ENCODE peak calls at places on chromosomes 16 and 17, in seven cellular contexts. One of them, this sample, is unnamed.

GRCh38 chr16:31006589-31006988 is 3.8 kb downstream of the STX1B start:
- DNase-seq in activated B cell treated with CpG ODN at 0.5 μM for 24 hours: no peak
- DNase-seq in fibroblast of lung: no peak
- DNase-seq in adipocyte: no peak
- DNase-seq in A549: no peak
- DNase-seq in astrocyte of the cerebellum: no peak
- DNase-seq in transverse colon: no peak
- DNase-seq in this sample: no peak

GRCh38 chr17:49859991-49860953 is 12.4 kb upstream of the TAC4 start:
- DNase-seq in adipocyte: no peak
- DNase-seq in A549: peak
- DNase-seq in activated B cell treated with CpG ODN at 0.5 μM for 24 hours: no peak
- DNase-seq in astrocyte of the cerebellum: no peak
- DNase-seq in fibroblast of lung: no peak
- DNase-seq in transverse colon: peak
- DNase-seq in this sample: no peak

GRCh38 chr17:59152925-59153324 is 2.1 kb downstream of the SKA2 start:
- DNase-seq in transverse colon: no peak
- DNase-seq in fibroblast of lung: peak
- DNase-seq in adipocyte: no peak
- DNase-seq in A549: no peak
- DNase-seq in activated B cell treated with CpG ODN at 0.5 μM for 24 hours: no peak
- DNase-seq in astrocyte of the cerebellum: no peak
- DNase-seq in this sample: no peak

GRCh38 chr17:38601539-38602351 is 4.0 kb downstream of the SRCIN1 start:
- DNase-seq in transverse colon: peak
- DNase-seq in astrocyte of the cerebellum: no peak
- DNase-seq in A549: peak
- DNase-seq in fibroblast of lung: no peak
- DNase-seq in activated B cell treated with CpG ODN at 0.5 μM for 24 hours: no peak
- DNase-seq in adipocyte: no peak
- DNase-seq in this sample: peak

GRCh38 chr16:84371553-84371865 is 3.2 kb downstream of the ATP2C2 start:
- DNase-seq in A549: no peak
- DNase-seq in activated B cell treated with CpG ODN at 0.5 μM for 24 hours: no peak
- DNase-seq in adipocyte: no peak
- DNase-seq in fibroblast of lung: no peak
- DNase-seq in transverse colon: no peak
- DNase-seq in astrocyte of the cerebellum: no peak
- DNase-seq in this sample: no peak

GRCh38 chr17:3890082-3890892 is 2.6 kb downstream of the CAMKK1 start:
- DNase-seq in fibroblast of lung: peak
- DNase-seq in adipocyte: peak
- DNase-seq in A549: peak
- DNase-seq in astrocyte of the cerebellum: peak
- DNase-seq in activated B cell treated with CpG ODN at 0.5 μM for 24 hours: peak
- DNase-seq in transverse colon: peak
- DNase-seq in this sample: peak

GRCh38 chr16:85424260-85425060 is 188.7 kb upstream of the GSE1 start:
- DNase-seq in fibroblast of lung: no peak
- DNase-seq in activated B cell treated with CpG ODN at 0.5 μM for 24 hours: peak
- DNase-seq in transverse colon: no peak
- DNase-seq in A549: no peak
- DNase-seq in astrocyte of the cerebellum: no peak
- DNase-seq in adipocyte: no peak
- DNase-seq in this sample: peak

GRCh38 chr17:29625037-29625750 is 2.5 kb upstream of the CORO6 start:
- DNase-seq in adipocyte: no peak
- DNase-seq in activated B cell treated with CpG ODN at 0.5 μM for 24 hours: no peak
- DNase-seq in fibroblast of lung: peak
- DNase-seq in transverse colon: no peak
- DNase-seq in astrocyte of the cerebellum: no peak
- DNase-seq in A549: peak
- DNase-seq in this sample: no peak

GRCh38 chr16:50933257-50933656 is 191.4 kb downstream of the CYLD start:
- DNase-seq in fibroblast of lung: no peak
- DNase-seq in adipocyte: no peak
- DNase-seq in astrocyte of the cerebellum: no peak
- DNase-seq in activated B cell treated with CpG ODN at 0.5 μM for 24 hours: no peak
- DNase-seq in A549: no peak
- DNase-seq in transverse colon: no peak
- DNase-seq in this sample: no peak

GRCh38 chr17:973053-973452 is 6.5 kb downstream of the NXN start:
- DNase-seq in A549: no peak
- DNase-seq in astrocyte of the cerebellum: no peak
- DNase-seq in transverse colon: no peak
- DNase-seq in activated B cell treated with CpG ODN at 0.5 μM for 24 hours: no peak
- DNase-seq in fibroblast of lung: no peak
- DNase-seq in adipocyte: no peak
- DNase-seq in this sample: peak

GRCh38 chr16:83389751-83390150 is 418.0 kb upstream of the HSBP1 start:
- DNase-seq in transverse colon: no peak
- DNase-seq in astrocyte of the cerebellum: no peak
- DNase-seq in activated B cell treated with CpG ODN at 0.5 μM for 24 hours: no peak
- DNase-seq in adipocyte: no peak
- DNase-seq in fibroblast of lung: no peak
- DNase-seq in A549: no peak
- DNase-seq in this sample: no peak

GRCh38 chr17:80815151-80815561 is 176.5 kb upstream of the CHMP6 start:
- DNase-seq in adipocyte: no peak
- DNase-seq in transverse colon: no peak
- DNase-seq in astrocyte of the cerebellum: no peak
- DNase-seq in A549: no peak
- DNase-seq in fibroblast of lung: no peak
- DNase-seq in activated B cell treated with CpG ODN at 0.5 μM for 24 hours: peak
- DNase-seq in this sample: no peak

GRCh38 chr17:27982688-27983087 is 59.8 kb upstream of the NLK start:
- DNase-seq in astrocyte of the cerebellum: no peak
- DNase-seq in fibroblast of lung: no peak
- DNase-seq in transverse colon: no peak
- DNase-seq in adipocyte: no peak
- DNase-seq in A549: no peak
- DNase-seq in activated B cell treated with CpG ODN at 0.5 μM for 24 hours: no peak
- DNase-seq in this sample: no peak

GRCh38 chr17:67487506-67487905 is 110.4 kb downstream of the PITPNC1 start:
- DNase-seq in astrocyte of the cerebellum: no peak
- DNase-seq in fibroblast of lung: peak
- DNase-seq in transverse colon: no peak
- DNase-seq in A549: no peak
- DNase-seq in adipocyte: no peak
- DNase-seq in activated B cell treated with CpG ODN at 0.5 μM for 24 hours: no peak
- DNase-seq in this sample: no peak

GRCh38 chr17:17140590-17140980 is 65.5 kb downstream of the PLD6 start:
- DNase-seq in astrocyte of the cerebellum: no peak
- DNase-seq in transverse colon: no peak
- DNase-seq in adipocyte: peak
- DNase-seq in fibroblast of lung: peak
- DNase-seq in activated B cell treated with CpG ODN at 0.5 μM for 24 hours: no peak
- DNase-seq in A549: peak
- DNase-seq in this sample: no peak

GRCh38 chr17:1188812-1189211 is 9.0 kb upstream of the ABR start:
- DNase-seq in transverse colon: peak
- DNase-seq in fibroblast of lung: peak
- DNase-seq in activated B cell treated with CpG ODN at 0.5 μM for 24 hours: no peak
- DNase-seq in astrocyte of the cerebellum: peak
- DNase-seq in adipocyte: no peak
- DNase-seq in A549: no peak
- DNase-seq in this sample: peak

GRCh38 chr16:10356870-10357842 is 28.7 kb upstream of the ATF7IP2 start:
- DNase-seq in adipocyte: no peak
- DNase-seq in activated B cell treated with CpG ODN at 0.5 μM for 24 hours: no peak
- DNase-seq in fibroblast of lung: no peak
- DNase-seq in transverse colon: no peak
- DNase-seq in astrocyte of the cerebellum: no peak
- DNase-seq in A549: no peak
- DNase-seq in this sample: no peak

GRCh38 chr16:87034317-87034716 is 282.9 kb downstream of the C16orf95 start:
- DNase-seq in activated B cell treated with CpG ODN at 0.5 μM for 24 hours: no peak
- DNase-seq in astrocyte of the cerebellum: no peak
- DNase-seq in transverse colon: no peak
- DNase-seq in A549: no peak
- DNase-seq in fibroblast of lung: no peak
- DNase-seq in adipocyte: no peak
- DNase-seq in this sample: no peak

GRCh38 chr16:85913688-85914422 is 14.9 kb downstream of the IRF8 start:
- DNase-seq in adipocyte: no peak
- DNase-seq in astrocyte of the cerebellum: no peak
- DNase-seq in A549: no peak
- DNase-seq in activated B cell treated with CpG ODN at 0.5 μM for 24 hours: no peak
- DNase-seq in transverse colon: no peak
- DNase-seq in fibroblast of lung: no peak
- DNase-seq in this sample: no peak

GRCh38 chr16:10219742-10220141 is 37.5 kb upstream of the GRIN2A start:
- DNase-seq in transverse colon: no peak
- DNase-seq in A549: no peak
- DNase-seq in astrocyte of the cerebellum: no peak
- DNase-seq in fibroblast of lung: no peak
- DNase-seq in adipocyte: no peak
- DNase-seq in activated B cell treated with CpG ODN at 0.5 μM for 24 hours: no peak
- DNase-seq in this sample: no peak

GRCh38 chr17:27929990-27930389 is 36.8 kb upstream of the LYRM9 start:
- DNase-seq in adipocyte: no peak
- DNase-seq in transverse colon: no peak
- DNase-seq in astrocyte of the cerebellum: no peak
- DNase-seq in A549: peak
- DNase-seq in activated B cell treated with CpG ODN at 0.5 μM for 24 hours: no peak
- DNase-seq in fibroblast of lung: no peak
- DNase-seq in this sample: no peak

GRCh38 chr16:77133706-77134105 is 57.3 kb upstream of the MON1B start:
- DNase-seq in astrocyte of the cerebellum: no peak
- DNase-seq in adipocyte: no peak
- DNase-seq in transverse colon: no peak
- DNase-seq in fibroblast of lung: no peak
- DNase-seq in A549: no peak
- DNase-seq in activated B cell treated with CpG ODN at 0.5 μM for 24 hours: no peak
- DNase-seq in this sample: no peak

GRCh38 chr17:58403312-58403711 is 14.0 kb downstream of the RNF43 start:
- DNase-seq in activated B cell treated with CpG ODN at 0.5 μM for 24 hours: no peak
- DNase-seq in fibroblast of lung: no peak
- DNase-seq in astrocyte of the cerebellum: peak
- DNase-seq in A549: no peak
- DNase-seq in transverse colon: no peak
- DNase-seq in adipocyte: no peak
- DNase-seq in this sample: no peak

GRCh38 chr17:55348749-55349354 is 72.8 kb downstream of the MMD start:
- DNase-seq in A549: peak
- DNase-seq in adipocyte: peak
- DNase-seq in fibroblast of lung: peak
- DNase-seq in transverse colon: peak
- DNase-seq in astrocyte of the cerebellum: peak
- DNase-seq in activated B cell treated with CpG ODN at 0.5 μM for 24 hours: no peak
- DNase-seq in this sample: peak

GRCh38 chr17:62062313-62062712 is 2.8 kb downstream of the MED13 start:
- DNase-seq in astrocyte of the cerebellum: no peak
- DNase-seq in fibroblast of lung: peak
- DNase-seq in A549: no peak
- DNase-seq in transverse colon: no peak
- DNase-seq in activated B cell treated with CpG ODN at 0.5 μM for 24 hours: no peak
- DNase-seq in adipocyte: peak
- DNase-seq in this sample: no peak

GRCh38 chr16:8853611-8854010 is 15.2 kb downstream of the CARHSP1 start:
- DNase-seq in fibroblast of lung: no peak
- DNase-seq in A549: no peak
- DNase-seq in activated B cell treated with CpG ODN at 0.5 μM for 24 hours: no peak
- DNase-seq in astrocyte of the cerebellum: no peak
- DNase-seq in transverse colon: no peak
- DNase-seq in adipocyte: no peak
- DNase-seq in this sample: no peak

GRCh38 chr16:3797473-3797872 is 80.1 kb upstream of the TRAP1 start:
- DNase-seq in activated B cell treated with CpG ODN at 0.5 μM for 24 hours: no peak
- DNase-seq in astrocyte of the cerebellum: no peak
- DNase-seq in fibroblast of lung: no peak
- DNase-seq in A549: no peak
- DNase-seq in transverse colon: no peak
- DNase-seq in adipocyte: no peak
- DNase-seq in this sample: no peak

GRCh38 chr16:468072-468821 is 42.8 kb downstream of the RAB11FIP3 start:
- DNase-seq in activated B cell treated with CpG ODN at 0.5 μM for 24 hours: no peak
- DNase-seq in astrocyte of the cerebellum: no peak
- DNase-seq in A549: peak
- DNase-seq in transverse colon: no peak
- DNase-seq in adipocyte: no peak
- DNase-seq in fibroblast of lung: no peak
- DNase-seq in this sample: no peak

GRCh38 chr16:19639986-19640421 is 78.0 kb downstream of the KNOP1 start:
- DNase-seq in adipocyte: no peak
- DNase-seq in activated B cell treated with CpG ODN at 0.5 μM for 24 hours: no peak
- DNase-seq in transverse colon: no peak
- DNase-seq in astrocyte of the cerebellum: no peak
- DNase-seq in fibroblast of lung: no peak
- DNase-seq in A549: no peak
- DNase-seq in this sample: no peak

GRCh38 chr17:80760501-80760900 is 215.9 kb downstream of the RPTOR start:
- DNase-seq in astrocyte of the cerebellum: no peak
- DNase-seq in fibroblast of lung: no peak
- DNase-seq in A549: no peak
- DNase-seq in transverse colon: peak
- DNase-seq in activated B cell treated with CpG ODN at 0.5 μM for 24 hours: no peak
- DNase-seq in adipocyte: no peak
- DNase-seq in this sample: peak

GRCh38 chr16:87324411-87325275 is 7.5 kb upstream of the C16orf95 start:
- DNase-seq in astrocyte of the cerebellum: no peak
- DNase-seq in transverse colon: peak
- DNase-seq in adipocyte: peak
- DNase-seq in activated B cell treated with CpG ODN at 0.5 μM for 24 hours: peak
- DNase-seq in A549: peak
- DNase-seq in fibroblast of lung: peak
- DNase-seq in this sample: no peak